ENCODE peak calls at places on chromosome 9, in five cellular contexts. V, A, T, R and X are unnamed samples.

GRCh38 chr9:107389617-107390071 is 99.9 kb downstream of the KLF4 start:
- DNase-seq in T (peak; percentile 77), V (peak; percentile 63), R (no peak), A (no peak), X (no peak)

GRCh38 chr9:129270903-129271431 is 92.9 kb upstream of the IER5L start:
- DNase-seq in R (no peak), V (no peak), A (no peak), T (peak; percentile 4), X (no peak)

GRCh38 chr9:7177383-7177782 is 419.6 kb downstream of the KDM4C start:
- DNase-seq in A (no peak), R (no peak), V (no peak), T (no peak), X (no peak)

GRCh38 chr9:105637787-105638395 is 24.4 kb upstream of the TAL2 start:
- DNase-seq in T (no peak), A (no peak), V (no peak), R (no peak), X (no peak)

GRCh38 chr9:575139-575538 is 266.4 kb upstream of the DMRT1 start:
- DNase-seq in A (no peak), T (no peak), V (no peak), R (no peak), X (no peak)

GRCh38 chr9:7376838-7377237 is 422.7 kb downstream of the DMAC1 start:
- DNase-seq in T (no peak), R (no peak), V (no peak), A (no peak), X (no peak)

GRCh38 chr9:115117999-115118470 is at the start of gene TNC:
- DNase-seq in A (no peak), V (peak; percentile 79), R (no peak), T (peak; percentile 85), X (no peak)

GRCh38 chr9:93041108-93041802 is 17.2 kb upstream of the SUSD3 start:
- DNase-seq in R (no peak), A (no peak), V (no peak), T (no peak), X (no peak)

GRCh38 chr9:34384368-34385165 is 7.9 kb upstream of the MYORG start:
- DNase-seq in R (no peak), A (no peak), V (no peak), T (no peak), X (no peak)

GRCh38 chr9:122314193-122314592 is 49.5 kb downstream of the MRRF start:
- DNase-seq in V (no peak), T (no peak), A (no peak), R (no peak), X (no peak)

GRCh38 chr9:94250456-94250855 is 8.6 kb upstream of the ZNF169 start:
- DNase-seq in R (no peak), V (no peak), T (no peak), A (no peak), X (peak; percentile 1)

GRCh38 chr9:16337322-16338029 is 533.0 kb downstream of the BNC2 start:
- DNase-seq in A (no peak), V (no peak), R (no peak), T (no peak), X (no peak)

GRCh38 chr9:107946364-107947137 is 457.0 kb upstream of the KLF4 start:
- DNase-seq in R (no peak), V (no peak), A (no peak), T (no peak), X (no peak)

GRCh38 chr9:93119953-93120845 is 13.9 kb downstream of the NINJ1 start:
- DNase-seq in V (peak; percentile 91), A (peak; percentile 96), R (no peak), T (peak; percentile 97), X (no peak)

GRCh38 chr9:72588336-72588735 is 66.9 kb downstream of the TMC1 start:
- DNase-seq in T (no peak), A (no peak), V (no peak), R (no peak), X (no peak)

GRCh38 chr9:114055061-114055460 is 23.0 kb downstream of the AMBP start:
- DNase-seq in T (no peak), A (no peak), V (no peak), R (no peak), X (no peak)

GRCh38 chr9:37938121-37938906 is 34.4 kb upstream of the SLC25A51 start:
- DNase-seq in R (no peak), T (peak; percentile 58), A (no peak), V (no peak), X (no peak)

GRCh38 chr9:35338561-35339274 is 151.2 kb upstream of the RUSC2 start:
- DNase-seq in V (no peak), R (no peak), A (no peak), T (no peak), X (no peak)

GRCh38 chr9:5552301-5552700 is 42.0 kb downstream of the PDCD1LG2 start:
- DNase-seq in T (no peak), V (no peak), R (no peak), A (no peak), X (no peak)

GRCh38 chr9:72292874-72293607 is 72.0 kb downstream of the ZFAND5 start:
- DNase-seq in A (no peak), T (no peak), V (no peak), R (peak; percentile 73), X (no peak)

GRCh38 chr9:113991714-113992113 is 86.4 kb downstream of the AMBP start:
- DNase-seq in T (no peak), R (no peak), V (peak; percentile 23), A (no peak), X (no peak)

GRCh38 chr9:113953541-113953940 is 77.4 kb downstream of the ZNF618 start:
- DNase-seq in T (no peak), R (no peak), A (no peak), V (no peak), X (no peak)

GRCh38 chr9:133932633-133933032 is 59.5 kb downstream of the VAV2 start:
- DNase-seq in A (no peak), R (no peak), V (no peak), T (peak; percentile 53), X (no peak)

GRCh38 chr9:126326228-126327015 is at the start of gene MVB12B:
- DNase-seq in T (peak; percentile 83), V (no peak), A (peak; percentile 58), R (no peak), X (no peak)

GRCh38 chr9:10512144-10512543 is 100.7 kb downstream of the PTPRD start:
- DNase-seq in A (no peak), R (no peak), V (no peak), T (no peak), X (no peak)

GRCh38 chr9:27602954-27603353 is 29.7 kb upstream of the C9orf72 start:
- DNase-seq in V (no peak), R (no peak), T (no peak), A (no peak), X (no peak)

GRCh38 chr9:134661791-134662142 is 20.2 kb downstream of the COL5A1 start:
- DNase-seq in T (peak; percentile 72), A (no peak), V (peak; percentile 59), R (no peak), X (no peak)

GRCh38 chr9:121267689-121268597 is at the start of gene GSN:
- DNase-seq in V (peak; percentile 92), A (peak; percentile 89), T (peak; percentile 94), R (peak; percentile 33), X (peak; percentile 24)

GRCh38 chr9:99783799-99784198 is 37.9 kb upstream of the NR4A3 start:
- DNase-seq in V (no peak), T (no peak), R (no peak), A (no peak), X (no peak)

GRCh38 chr9:7315746-7316457 is 483.7 kb downstream of the DMAC1 start:
- DNase-seq in V (no peak), A (no peak), T (no peak), R (no peak), X (no peak)

GRCh38 chr9:134407123-134407779 is 81.0 kb downstream of the RXRA start:
- DNase-seq in V (peak; percentile 94), T (peak; percentile 97), R (peak; percentile 47), A (peak; percentile 88), X (peak; percentile 42)

GRCh38 chr9:35972093-35972492 is 14.1 kb upstream of the OR2S2 start:
- DNase-seq in A (no peak), V (no peak), T (peak; percentile 64), R (no peak), X (no peak)

GRCh38 chr9:110156416-110156815 is 51.5 kb downstream of the C9orf152 start:
- DNase-seq in T (no peak), A (no peak), V (no peak), R (no peak), X (no peak)

GRCh38 chr9:15307523-15307841 is 466 bp upstream of the TTC39B start:
- DNase-seq in A (no peak), R (no peak), T (no peak), V (no peak), X (no peak)